ENCODE peak calls at places on chromosomes 1 and 21, in nine cellular contexts. K is effector memory CD4-positive, alpha-beta T cell; I is aorta; X is adipocyte; N is colonic mucosa; Z is heart right ventricle; Q is uterus; G is fibroblast of lung; W is ovary. A is an unnamed sample.
A peak's percentile ranks its signal among the peaks of the same experiment; 100 is the strongest.

GRCh38 chr1:107153033-107153432 is 12.2 kb downstream of the NTNG1 start:
- DNase-seq in K (no peak), I (no peak), X (no peak), N (no peak), Z (no peak), Q (no peak), G (no peak), W (no peak), A (no peak)

GRCh38 chr1:55970711-55971110 is 608.7 kb downstream of the PLPP3 start:
- DNase-seq in K (no peak), I (no peak), X (peak; percentile 48), N (no peak), Z (no peak), Q (no peak), G (peak; percentile 78), W (no peak), A (no peak)

GRCh38 chr1:100353073-100353801 is 931 bp downstream of the CDC14A start:
- DNase-seq in K (peak; percentile 14), I (peak; percentile 78), X (peak; percentile 61), N (peak; percentile 57), Z (peak; percentile 41), Q (no peak), G (peak; percentile 9), W (peak; percentile 34), A (no peak)

GRCh38 chr1:32818804-32819541 is 1.5 kb downstream of the S100PBP start:
- DNase-seq in K (no peak), I (no peak), X (no peak), N (peak; percentile 27), Z (no peak), Q (no peak), G (no peak), W (no peak), A (no peak)

GRCh38 chr21:20802631-20803260 is 195.5 kb upstream of the NCAM2 start:
- DNase-seq in K (no peak), I (no peak), X (no peak), N (no peak), Z (no peak), Q (no peak), G (no peak), W (no peak), A (no peak)

GRCh38 chr1:7069888-7070287 is 284.6 kb downstream of the CAMTA1 start:
- DNase-seq in K (no peak), I (no peak), X (peak; percentile 32), N (no peak), Z (no peak), Q (no peak), G (no peak), W (no peak), A (no peak)

GRCh38 chr1:181185461-181185860 is 97.0 kb downstream of the IER5 start:
- DNase-seq in K (no peak), I (no peak), X (no peak), N (no peak), Z (no peak), Q (no peak), G (no peak), W (no peak), A (no peak)

GRCh38 chr1:167328762-167329483 is 108.2 kb downstream of the POU2F1 start:
- DNase-seq in K (no peak), I (no peak), X (no peak), N (no peak), Z (peak; percentile 13), Q (no peak), G (peak; percentile 2), W (no peak), A (no peak)

GRCh38 chr1:62280150-62280549 is 39.1 kb downstream of the KANK4 start:
- DNase-seq in K (no peak), I (no peak), X (no peak), N (no peak), Z (no peak), Q (no peak), G (no peak), W (no peak), A (no peak)

GRCh38 chr1:43893020-43893419 is 40.6 kb upstream of the ARTN start:
- DNase-seq in K (no peak), I (no peak), X (no peak), N (no peak), Z (no peak), Q (no peak), G (no peak), W (no peak), A (no peak)

GRCh38 chr1:219227731-219228419 is 54.2 kb downstream of the LYPLAL1 start:
- DNase-seq in K (no peak), I (no peak), X (peak; percentile 67), N (no peak), Z (no peak), Q (no peak), G (peak; percentile 53), W (no peak), A (no peak)

GRCh38 chr1:17355898-17356297 is 16.1 kb upstream of the PADI6 start:
- DNase-seq in K (no peak), I (no peak), X (no peak), N (no peak), Z (no peak), Q (no peak), G (no peak), W (no peak), A (no peak)

GRCh38 chr1:5646486-5646885 is 345.7 kb downstream of the NPHP4 start:
- DNase-seq in K (no peak), I (peak; percentile 30), X (no peak), N (no peak), Z (no peak), Q (no peak), G (no peak), W (no peak), A (peak; percentile 20)

GRCh38 chr1:68542586-68542985 is 45.7 kb upstream of the DEPDC1 start:
- DNase-seq in K (no peak), I (no peak), X (no peak), N (no peak), Z (no peak), Q (no peak), G (no peak), W (no peak), A (no peak)

GRCh38 chr1:45275054-45275453 is 51.6 kb upstream of the HPDL start:
- DNase-seq in K (no peak), I (no peak), X (no peak), N (no peak), Z (no peak), Q (no peak), G (no peak), W (no peak), A (no peak)

GRCh38 chr1:21663951-21664805 is 5.0 kb downstream of the RAP1GAP start:
- DNase-seq in K (no peak), I (peak; percentile 61), X (no peak), N (no peak), Z (no peak), Q (peak; percentile 4), G (no peak), W (no peak), A (peak; percentile 13)

GRCh38 chr1:93703649-93704048 is 22.0 kb upstream of the BCAR3 start:
- DNase-seq in K (no peak), I (no peak), X (no peak), N (no peak), Z (no peak), Q (no peak), G (no peak), W (no peak), A (no peak)

GRCh38 chr1:150843489-150843888 is 32.9 kb downstream of the ARNT start:
- DNase-seq in K (no peak), I (no peak), X (peak; percentile 59), N (no peak), Z (no peak), Q (no peak), G (no peak), W (no peak), A (no peak)

GRCh38 chr1:85599638-85600037 is 19.1 kb downstream of the CCN1 start:
- DNase-seq in K (no peak), I (no peak), X (no peak), N (no peak), Z (no peak), Q (no peak), G (no peak), W (no peak), A (no peak)

GRCh38 chr1:150072959-150073358 is 5.4 kb downstream of the VPS45 start:
- DNase-seq in K (no peak), I (no peak), X (peak; percentile 70), N (no peak), Z (no peak), Q (no peak), G (peak; percentile 68), W (no peak), A (no peak)

GRCh38 chr1:30034105-30034626 is 689.2 kb downstream of the MATN1 start:
- DNase-seq in K (no peak), I (no peak), X (no peak), N (no peak), Z (no peak), Q (no peak), G (no peak), W (no peak), A (no peak)

GRCh38 chr1:167808690-167809089 is 86.9 kb downstream of the MPZL1 start:
- DNase-seq in K (no peak), I (no peak), X (no peak), N (no peak), Z (no peak), Q (no peak), G (no peak), W (no peak), A (no peak)

GRCh38 chr1:36708587-36708986 is 225.9 kb upstream of the CSF3R start:
- DNase-seq in K (no peak), I (no peak), X (no peak), N (no peak), Z (no peak), Q (no peak), G (no peak), W (no peak), A (no peak)
- H3K27me3 ChIP-seq in K (no peaks in the 10 kb centered on the region), I (no peaks in the 10 kb centered on the region), X (peaks cover 63% of the 10 kb centered on the region), N (no peaks in the 10 kb centered on the region), Z (peaks cover 94% of the 10 kb centered on the region), Q (peaks cover 13% of the 10 kb centered on the region), G (no peaks in the 10 kb centered on the region), W (no peaks in the 10 kb centered on the region), A (no peaks in the 10 kb centered on the region)

GRCh38 chr1:116292929-116293725 is 79.9 kb upstream of the ATP1A1 start:
- DNase-seq in K (no peak), I (no peak), X (no peak), N (no peak), Z (no peak), Q (no peak), G (no peak), W (no peak), A (no peak)
- H3K9me3 ChIP-seq in K (no peaks in the 10 kb centered on the region), I (peaks cover 2% of the 10 kb centered on the region), X (no peaks in the 10 kb centered on the region), N (no peaks in the 10 kb centered on the region), Z (no peaks in the 10 kb centered on the region), Q (no peaks in the 10 kb centered on the region), G (no peaks in the 10 kb centered on the region), W (no peaks in the 10 kb centered on the region), A (no peaks in the 10 kb centered on the region)

GRCh38 chr1:19622204-19622603 is 21.9 kb upstream of the NBL1 start:
- DNase-seq in K (no peak), I (no peak), X (peak; percentile 72), N (no peak), Z (no peak), Q (no peak), G (peak; percentile 39), W (no peak), A (no peak)
- H3K4me1 ChIP-seq in K (no peaks in the 10 kb centered on the region), I (peaks cover 8% of the 10 kb centered on the region), X (peaks cover 42% of the 10 kb centered on the region), N (peaks cover 6% of the 10 kb centered on the region), Z (peaks cover 30% of the 10 kb centered on the region), Q (peaks cover 3% of the 10 kb centered on the region), G (peaks cover 8% of the 10 kb centered on the region), W (peaks cover 15% of the 10 kb centered on the region), A (peaks cover 24% of the 10 kb centered on the region)

DNA sequence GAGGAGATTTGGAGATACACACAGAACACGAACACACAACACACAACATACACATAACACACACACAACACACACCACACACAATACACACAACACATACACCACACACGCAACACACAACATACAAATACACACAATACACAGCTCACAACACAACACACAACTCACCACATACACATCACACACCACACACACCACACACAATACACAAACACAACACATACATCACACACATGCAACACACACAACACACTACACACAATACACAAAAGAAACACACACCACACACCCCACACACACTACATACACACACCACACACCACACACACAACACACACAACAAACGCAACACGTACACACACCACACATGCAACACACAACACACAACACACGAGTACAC is 29.1 kb upstream of the C1orf174 start:
- DNase-seq in K (no peak), I (no peak), X (no peak), N (no peak), Z (no peak), Q (no peak), G (no peak), W (no peak), A (no peak)
- H3K27me3 ChIP-seq in K (no peaks in the 10 kb centered on the region), I (no peaks in the 10 kb centered on the region), X (peaks cover 15% of the 10 kb centered on the region), N (no peaks in the 10 kb centered on the region), Z (peaks cover 56% of the 10 kb centered on the region), Q (no peaks in the 10 kb centered on the region), G (no peaks in the 10 kb centered on the region), W (no peaks in the 10 kb centered on the region), A (no peaks in the 10 kb centered on the region)

A was measured in pancreas.